ENCODE peak calls at places on chromosomes 16 and 17, in nine cellular contexts. One of them, this sample, is unnamed.

GRCh38 chr17:50037321-50038107 is 18.4 kb upstream of the ITGA3 start:
- DNase-seq in PC-9: peak
- DNase-seq in PC-3: peak
- DNase-seq in transverse colon: peak
- DNase-seq in fibroblast of lung: peak
- DNase-seq in CD8-positive, alpha-beta T cell: no peak
- DNase-seq in AG04450: no peak
- DNase-seq in tibial artery: peak
- DNase-seq in mucosa of descending colon: peak
- DNase-seq in this sample: no peak

GRCh38 chr17:53765609-53766008 is 57.1 kb upstream of the KIF2B start:
- DNase-seq in PC-9: no peak
- DNase-seq in PC-3: peak
- DNase-seq in transverse colon: no peak
- DNase-seq in fibroblast of lung: peak
- DNase-seq in CD8-positive, alpha-beta T cell: no peak
- DNase-seq in AG04450: no peak
- DNase-seq in tibial artery: no peak
- DNase-seq in mucosa of descending colon: no peak
- DNase-seq in this sample: no peak

GRCh38 chr17:27296427-27296979 is 2.6 kb downstream of the WSB1 start:
- DNase-seq in PC-9: peak
- DNase-seq in PC-3: peak
- DNase-seq in transverse colon: no peak
- DNase-seq in fibroblast of lung: peak
- DNase-seq in CD8-positive, alpha-beta T cell: no peak
- DNase-seq in AG04450: peak
- DNase-seq in tibial artery: no peak
- DNase-seq in mucosa of descending colon: no peak
- DNase-seq in this sample: no peak

GRCh38 chr17:57902117-57902799 is 52.4 kb upstream of the MRPS23 start:
- DNase-seq in PC-9: no peak
- DNase-seq in PC-3: no peak
- DNase-seq in transverse colon: no peak
- DNase-seq in fibroblast of lung: no peak
- DNase-seq in CD8-positive, alpha-beta T cell: no peak
- DNase-seq in AG04450: no peak
- DNase-seq in tibial artery: no peak
- DNase-seq in mucosa of descending colon: no peak
- DNase-seq in this sample: no peak

GRCh38 chr16:85898521-85899442 is at the start of gene IRF8:
- DNase-seq in PC-9: no peak
- DNase-seq in PC-3: no peak
- DNase-seq in transverse colon: peak
- DNase-seq in fibroblast of lung: peak
- DNase-seq in CD8-positive, alpha-beta T cell: peak
- DNase-seq in AG04450: no peak
- DNase-seq in tibial artery: peak
- DNase-seq in mucosa of descending colon: peak
- DNase-seq in this sample: no peak

GRCh38 chr16:85253127-85253941 is 141.1 kb upstream of the CIBAR2 start:
- DNase-seq in PC-9: no peak
- DNase-seq in PC-3: peak
- DNase-seq in transverse colon: peak
- DNase-seq in fibroblast of lung: no peak
- DNase-seq in CD8-positive, alpha-beta T cell: peak
- DNase-seq in AG04450: no peak
- DNase-seq in tibial artery: no peak
- DNase-seq in mucosa of descending colon: peak
- DNase-seq in this sample: no peak

GRCh38 chr16:58472827-58473226 is 27.1 kb upstream of the NDRG4 start:
- DNase-seq in PC-9: no peak
- DNase-seq in PC-3: no peak
- DNase-seq in transverse colon: no peak
- DNase-seq in fibroblast of lung: no peak
- DNase-seq in CD8-positive, alpha-beta T cell: no peak
- DNase-seq in AG04450: no peak
- DNase-seq in tibial artery: no peak
- DNase-seq in mucosa of descending colon: no peak
- DNase-seq in this sample: no peak

GRCh38 chr16:66689282-66689681 is 7.3 kb downstream of the CMTM4 start:
- DNase-seq in PC-9: no peak
- DNase-seq in PC-3: no peak
- DNase-seq in transverse colon: no peak
- DNase-seq in fibroblast of lung: no peak
- DNase-seq in CD8-positive, alpha-beta T cell: no peak
- DNase-seq in AG04450: no peak
- DNase-seq in tibial artery: no peak
- DNase-seq in mucosa of descending colon: no peak
- DNase-seq in this sample: no peak

GRCh38 chr17:20275653-20276052 is 191.7 kb downstream of the LGALS9B start:
- DNase-seq in PC-9: no peak
- DNase-seq in PC-3: no peak
- DNase-seq in transverse colon: no peak
- DNase-seq in fibroblast of lung: no peak
- DNase-seq in CD8-positive, alpha-beta T cell: no peak
- DNase-seq in AG04450: no peak
- DNase-seq in tibial artery: no peak
- DNase-seq in mucosa of descending colon: no peak
- DNase-seq in this sample: no peak

GRCh38 chr17:75693500-75694481 is 26.7 kb downstream of the SAP30BP start:
- DNase-seq in PC-9: no peak
- DNase-seq in PC-3: peak
- DNase-seq in transverse colon: peak
- DNase-seq in fibroblast of lung: peak
- DNase-seq in CD8-positive, alpha-beta T cell: no peak
- DNase-seq in AG04450: no peak
- DNase-seq in tibial artery: peak
- DNase-seq in mucosa of descending colon: peak
- DNase-seq in this sample: peak

GRCh38 chr17:1486802-1487695 is 5.4 kb downstream of the MYO1C start:
- DNase-seq in PC-9: peak
- DNase-seq in PC-3: no peak
- DNase-seq in transverse colon: peak
- DNase-seq in fibroblast of lung: peak
- DNase-seq in CD8-positive, alpha-beta T cell: peak
- DNase-seq in AG04450: no peak
- DNase-seq in tibial artery: peak
- DNase-seq in mucosa of descending colon: peak
- DNase-seq in this sample: no peak

GRCh38 chr16:82638095-82638798 is 11.5 kb downstream of the CDH13 start:
- DNase-seq in PC-9: no peak
- DNase-seq in PC-3: peak
- DNase-seq in transverse colon: no peak
- DNase-seq in fibroblast of lung: peak
- DNase-seq in CD8-positive, alpha-beta T cell: no peak
- DNase-seq in AG04450: no peak
- DNase-seq in tibial artery: no peak
- DNase-seq in mucosa of descending colon: no peak
- DNase-seq in this sample: peak

GRCh38 chr16:10866196-10866976 is 10.6 kb upstream of the CIITA start:
- DNase-seq in PC-9: no peak
- DNase-seq in PC-3: no peak
- DNase-seq in transverse colon: no peak
- DNase-seq in fibroblast of lung: no peak
- DNase-seq in CD8-positive, alpha-beta T cell: no peak
- DNase-seq in AG04450: no peak
- DNase-seq in tibial artery: peak
- DNase-seq in mucosa of descending colon: no peak
- DNase-seq in this sample: no peak

GRCh38 chr17:67467500-67468481 is 90.7 kb downstream of the PITPNC1 start:
- DNase-seq in PC-9: no peak
- DNase-seq in PC-3: no peak
- DNase-seq in transverse colon: no peak
- DNase-seq in fibroblast of lung: no peak
- DNase-seq in CD8-positive, alpha-beta T cell: no peak
- DNase-seq in AG04450: no peak
- DNase-seq in tibial artery: no peak
- DNase-seq in mucosa of descending colon: no peak
- DNase-seq in this sample: no peak

GRCh38 chr17:57471941-57472368 is 215.6 kb downstream of the MSI2 start:
- DNase-seq in PC-9: no peak
- DNase-seq in PC-3: no peak
- DNase-seq in transverse colon: no peak
- DNase-seq in fibroblast of lung: no peak
- DNase-seq in CD8-positive, alpha-beta T cell: no peak
- DNase-seq in AG04450: no peak
- DNase-seq in tibial artery: no peak
- DNase-seq in mucosa of descending colon: no peak
- DNase-seq in this sample: no peak

GRCh38 chr17:29179232-29180036 is 764 bp downstream of the MYO18A start:
- DNase-seq in PC-9: peak
- DNase-seq in PC-3: peak
- DNase-seq in transverse colon: peak
- DNase-seq in fibroblast of lung: no peak
- DNase-seq in CD8-positive, alpha-beta T cell: no peak
- DNase-seq in AG04450: no peak
- DNase-seq in tibial artery: no peak
- DNase-seq in mucosa of descending colon: peak
- DNase-seq in this sample: no peak

GRCh38 chr16:81329947-81330346 is 15.2 kb downstream of the GAN start:
- DNase-seq in PC-9: no peak
- DNase-seq in PC-3: no peak
- DNase-seq in transverse colon: no peak
- DNase-seq in fibroblast of lung: no peak
- DNase-seq in CD8-positive, alpha-beta T cell: no peak
- DNase-seq in AG04450: no peak
- DNase-seq in tibial artery: no peak
- DNase-seq in mucosa of descending colon: no peak
- DNase-seq in this sample: no peak

GRCh38 chr16:81337097-81337496 is 22.3 kb downstream of the GAN start:
- DNase-seq in PC-9: no peak
- DNase-seq in PC-3: peak
- DNase-seq in transverse colon: no peak
- DNase-seq in fibroblast of lung: no peak
- DNase-seq in CD8-positive, alpha-beta T cell: no peak
- DNase-seq in AG04450: no peak
- DNase-seq in tibial artery: no peak
- DNase-seq in mucosa of descending colon: no peak
- DNase-seq in this sample: no peak

GRCh38 chr16:81333356-81333755 is 18.6 kb downstream of the GAN start:
- DNase-seq in PC-9: no peak
- DNase-seq in PC-3: peak
- DNase-seq in transverse colon: no peak
- DNase-seq in fibroblast of lung: no peak
- DNase-seq in CD8-positive, alpha-beta T cell: no peak
- DNase-seq in AG04450: no peak
- DNase-seq in tibial artery: no peak
- DNase-seq in mucosa of descending colon: no peak
- DNase-seq in this sample: no peak

GRCh38 chr16:81335669-81336068 is 20.9 kb downstream of the GAN start:
- DNase-seq in PC-9: no peak
- DNase-seq in PC-3: no peak
- DNase-seq in transverse colon: no peak
- DNase-seq in fibroblast of lung: no peak
- DNase-seq in CD8-positive, alpha-beta T cell: no peak
- DNase-seq in AG04450: no peak
- DNase-seq in tibial artery: no peak
- DNase-seq in mucosa of descending colon: no peak
- DNase-seq in this sample: no peak
- H3K4me3 ChIP-seq in PC-9: no peak
- H3K4me3 ChIP-seq in PC-3: no peak
- H3K4me3 ChIP-seq in transverse colon: no peak
- H3K4me3 ChIP-seq in fibroblast of lung: no peak
- H3K4me3 ChIP-seq in CD8-positive, alpha-beta T cell: no peak
- H3K4me3 ChIP-seq in AG04450: no peak
- H3K4me3 ChIP-seq in tibial artery: no peak
- H3K4me3 ChIP-seq in mucosa of descending colon: no peak
- H3K4me3 ChIP-seq in this sample: no peak

GRCh38 chr16:79334127-79334526 is 266.4 kb downstream of the MAF start:
- DNase-seq in PC-9: no peak
- DNase-seq in PC-3: no peak
- DNase-seq in transverse colon: peak
- DNase-seq in fibroblast of lung: no peak
- DNase-seq in CD8-positive, alpha-beta T cell: peak
- DNase-seq in AG04450: no peak
- DNase-seq in tibial artery: no peak
- DNase-seq in mucosa of descending colon: peak
- DNase-seq in this sample: no peak
- TF ChIP-seq CTCF in PC-9: peak
- TF ChIP-seq CTCF in PC-3: peak
- TF ChIP-seq CTCF in transverse colon: no peak
- TF ChIP-seq CTCF in fibroblast of lung: no peak
- TF ChIP-seq CTCF in CD8-positive, alpha-beta T cell: no peak
- TF ChIP-seq CTCF in AG04450: no peak
- TF ChIP-seq CTCF in tibial artery: no peak
- TF ChIP-seq CTCF in mucosa of descending colon: no peak
- TF ChIP-seq CTCF in this sample: no peak

GRCh38 chr16:51637744-51638100 is 486.7 kb upstream of the SALL1 start:
- DNase-seq in PC-9: no peak
- DNase-seq in PC-3: no peak
- DNase-seq in transverse colon: no peak
- DNase-seq in fibroblast of lung: no peak
- DNase-seq in CD8-positive, alpha-beta T cell: no peak
- DNase-seq in AG04450: no peak
- DNase-seq in tibial artery: no peak
- DNase-seq in mucosa of descending colon: no peak
- DNase-seq in this sample: no peak
- H3K4me3 ChIP-seq in PC-9: no peak
- H3K4me3 ChIP-seq in PC-3: no peak
- H3K4me3 ChIP-seq in transverse colon: no peak
- H3K4me3 ChIP-seq in fibroblast of lung: peak
- H3K4me3 ChIP-seq in CD8-positive, alpha-beta T cell: no peak
- H3K4me3 ChIP-seq in AG04450: peak
- H3K4me3 ChIP-seq in tibial artery: no peak
- H3K4me3 ChIP-seq in mucosa of descending colon: no peak
- H3K4me3 ChIP-seq in this sample: no peak

GRCh38 chr16:88312732-88313131 is 70.0 kb upstream of the ZNF469 start:
- DNase-seq in PC-9: no peak
- DNase-seq in PC-3: no peak
- DNase-seq in transverse colon: no peak
- DNase-seq in fibroblast of lung: no peak
- DNase-seq in CD8-positive, alpha-beta T cell: no peak
- DNase-seq in AG04450: no peak
- DNase-seq in tibial artery: no peak
- DNase-seq in mucosa of descending colon: no peak
- DNase-seq in this sample: no peak

GRCh38 chr16:88308441-88309173 is 74.2 kb upstream of the ZNF469 start:
- DNase-seq in PC-9: no peak
- DNase-seq in PC-3: no peak
- DNase-seq in transverse colon: no peak
- DNase-seq in fibroblast of lung: no peak
- DNase-seq in CD8-positive, alpha-beta T cell: no peak
- DNase-seq in AG04450: no peak
- DNase-seq in tibial artery: no peak
- DNase-seq in mucosa of descending colon: no peak
- DNase-seq in this sample: no peak

GRCh38 chr16:88309174-88309904 is 73.4 kb upstream of the ZNF469 start:
- DNase-seq in PC-9: no peak
- DNase-seq in PC-3: no peak
- DNase-seq in transverse colon: no peak
- DNase-seq in fibroblast of lung: no peak
- DNase-seq in CD8-positive, alpha-beta T cell: no peak
- DNase-seq in AG04450: no peak
- DNase-seq in tibial artery: no peak
- DNase-seq in mucosa of descending colon: no peak
- DNase-seq in this sample: no peak

GRCh38 chr16:88310796-88311605 is 71.8 kb upstream of the ZNF469 start:
- DNase-seq in PC-9: no peak
- DNase-seq in PC-3: no peak
- DNase-seq in transverse colon: no peak
- DNase-seq in fibroblast of lung: no peak
- DNase-seq in CD8-positive, alpha-beta T cell: no peak
- DNase-seq in AG04450: no peak
- DNase-seq in tibial artery: no peak
- DNase-seq in mucosa of descending colon: no peak
- DNase-seq in this sample: no peak

GRCh38 chr16:88309905-88310259 is 72.9 kb upstream of the ZNF469 start:
- DNase-seq in PC-9: no peak
- DNase-seq in PC-3: peak
- DNase-seq in transverse colon: no peak
- DNase-seq in fibroblast of lung: no peak
- DNase-seq in CD8-positive, alpha-beta T cell: no peak
- DNase-seq in AG04450: no peak
- DNase-seq in tibial artery: no peak
- DNase-seq in mucosa of descending colon: no peak
- DNase-seq in this sample: no peak
- TF ChIP-seq CTCF in PC-9: peak
- TF ChIP-seq CTCF in PC-3: peak
- TF ChIP-seq CTCF in transverse colon: no peak
- TF ChIP-seq CTCF in fibroblast of lung: no peak
- TF ChIP-seq CTCF in CD8-positive, alpha-beta T cell: no peak
- TF ChIP-seq CTCF in AG04450: peak
- TF ChIP-seq CTCF in tibial artery: no peak
- TF ChIP-seq CTCF in mucosa of descending colon: no peak
- TF ChIP-seq CTCF in this sample: peak

This sample was measured in HFF-Myc.